ENCODE peak calls at places on chromosome 19, in five cellular contexts. O, M, D, B and V are unnamed samples.

GRCh38 chr19:45156751-45157150 is 4.0 kb downstream of the NKPD1 start:
- DNase-seq in O (no peak), D (no peak), B (no peak), M (no peak), V (no peak)

GRCh38 chr19:57068921-57069697 is 50.7 kb upstream of the USP29 start:
- DNase-seq in D (peak), B (peak), O (no peak), M (no peak), V (peak)

GRCh38 chr19:17292301-17293074 is 10.7 kb downstream of the ABHD8 start:
- DNase-seq in B (peak), M (peak), D (peak), O (peak), V (peak)

GRCh38 chr19:40091205-40092129 is 724 bp upstream of the ZNF780A start:
- DNase-seq in D (no peak), M (no peak), O (no peak), B (no peak), V (no peak)

GRCh38 chr19:1250374-1251232 is 2.2 kb downstream of the MIDN start:
- DNase-seq in D (no peak), M (no peak), O (peak), B (peak), V (peak)

GRCh38 chr19:52007436-52007804 is 591 bp downstream of the ZNF615 start:
- DNase-seq in B (no peak), O (peak), M (no peak), D (no peak), V (no peak)

GRCh38 chr19:48321622-48322591 is 3.4 kb upstream of the EMP3 start:
- DNase-seq in B (peak), D (peak), O (peak), M (peak), V (peak)

GRCh38 chr19:49786432-49786831 is 19.6 kb downstream of the AP2A1 start:
- DNase-seq in O (no peak), M (no peak), D (no peak), B (no peak), V (no peak)

GRCh38 chr19:2590630-2591399 is 111.7 kb downstream of the GNG7 start:
- DNase-seq in M (no peak), D (no peak), O (no peak), B (no peak), V (no peak)

GRCh38 chr19:7977021-7977722 is 28.3 kb downstream of the ELAVL1 start:
- DNase-seq in M (no peak), O (no peak), D (no peak), B (no peak), V (no peak)

GRCh38 chr19:18233224-18233825 is 7.1 kb upstream of the PDE4C start:
- DNase-seq in B (peak), D (peak), O (peak), M (no peak), V (peak)

GRCh38 chr19:21468791-21469190 is 36.6 kb upstream of the ZNF429 start:
- DNase-seq in O (no peak), M (no peak), D (no peak), B (no peak), V (no peak)

GRCh38 chr19:310141-310651 is 19.0 kb upstream of the PLPP2 start:
- DNase-seq in D (no peak), M (no peak), B (no peak), O (no peak), V (no peak)

GRCh38 chr19:47227347-47228167 is 3.4 kb downstream of the BBC3 start:
- DNase-seq in D (peak), M (peak), O (peak), B (peak), V (peak)

GRCh38 chr19:21691656-21692055 is 75.7 kb downstream of the ZNF100 start:
- DNase-seq in D (no peak), M (no peak), B (no peak), O (no peak), V (no peak)

GRCh38 chr19:48698046-48698445 is 2.3 kb downstream of the FUT2 start:
- DNase-seq in O (no peak), B (no peak), D (no peak), M (no peak), V (no peak)

GRCh38 chr19:3480383-3481091 is at the start of gene SMIM24:
- DNase-seq in O (no peak), B (no peak), M (no peak), D (peak), V (peak)

GRCh38 chr19:48325265-48325910 is at the start of gene EMP3:
- DNase-seq in M (peak), B (peak), D (peak), O (peak), V (no peak)

GRCh38 chr19:37079238-37079637 is 1.0 kb downstream of the ZNF420 start:
- DNase-seq in O (no peak), M (no peak), B (no peak), D (no peak), V (no peak)

GRCh38 chr19:18849838-18850400 is 18.2 kb downstream of the UPF1 start:
- DNase-seq in O (no peak), B (no peak), M (no peak), D (no peak), V (no peak)

GRCh38 chr19:7492142-7493055 is 3.6 kb upstream of the PEX11G start:
- DNase-seq in D (no peak), O (no peak), M (no peak), B (no peak), V (no peak)

GRCh38 chr19:3682741-3683404 is 17.4 kb downstream of the PIP5K1C start:
- DNase-seq in B (no peak), D (no peak), M (no peak), O (no peak), V (no peak)

GRCh38 chr19:2307518-2308012 is 389 bp downstream of the LINGO3 start:
- DNase-seq in O (no peak), B (no peak), M (no peak), D (peak), V (no peak)

GRCh38 chr19:15702590-15702930 is 25.3 kb upstream of the OR10H2 start:
- DNase-seq in D (no peak), O (peak), B (no peak), M (no peak), V (peak)

GRCh38 chr19:47465957-47466356 is 5.7 kb downstream of the SLC8A2 start:
- DNase-seq in M (no peak), D (no peak), B (no peak), O (no peak), V (no peak)

GRCh38 chr19:5547881-5548280 is 19.9 kb downstream of the TINCR start:
- DNase-seq in M (no peak), B (peak), O (peak), D (peak), V (peak)

DNA sequence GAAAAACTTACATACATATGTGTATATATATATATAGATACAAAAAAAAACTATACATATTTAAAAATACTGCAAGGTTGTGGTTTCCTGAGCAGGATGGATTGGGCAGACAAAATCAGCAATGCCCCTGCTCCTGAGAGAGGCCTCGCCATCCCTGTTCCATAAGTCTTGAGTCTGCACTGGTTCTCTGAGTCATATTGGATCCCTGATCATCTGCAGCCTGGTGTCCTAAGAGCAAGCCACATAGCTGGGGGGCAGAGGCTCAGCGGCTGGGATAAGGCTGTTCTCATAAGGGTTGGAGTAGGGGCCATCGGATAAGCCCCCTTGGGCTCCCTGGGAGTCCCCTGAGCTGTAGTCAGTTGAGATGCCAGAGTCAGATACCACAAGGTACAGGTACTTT is 3.3 kb downstream of the SWSAP1 start:
- DNase-seq in D (no peak), B (no peak), M (no peak), O (no peak), V (no peak)
- TF ChIP-seq SUZ12 in D (no peak), B (no peak), M (no peak), O (no peak), V (no peak)

DNA sequence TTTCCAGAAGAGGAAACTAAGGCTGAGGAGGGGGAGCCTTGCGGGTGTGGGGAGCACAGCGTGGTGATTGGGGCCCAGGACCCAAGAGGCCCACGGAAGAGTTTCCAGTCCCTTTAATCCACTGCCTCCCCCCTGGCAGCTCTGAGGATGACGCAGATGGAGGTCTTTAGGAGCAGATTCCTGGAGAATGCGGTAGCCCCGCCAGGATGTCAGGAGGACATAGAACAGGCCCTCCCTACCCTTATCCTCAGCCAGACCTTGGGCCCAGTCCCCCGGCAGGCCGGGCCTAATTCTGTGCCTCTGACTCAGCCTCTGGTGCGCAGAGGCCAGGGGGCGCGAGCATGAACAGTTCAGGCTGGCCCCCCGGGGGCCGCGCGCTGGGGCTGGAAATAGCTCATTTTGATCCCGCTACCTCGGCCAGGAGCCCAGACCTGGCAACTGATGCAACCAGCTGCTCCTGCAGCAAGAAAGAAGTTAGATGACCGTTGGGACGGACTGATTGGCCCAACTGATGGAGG is 461 bp upstream of the HSPB6 start:
- DNase-seq in D (no peak), B (no peak), O (peak), M (no peak), V (peak)
- TF ChIP-seq SUZ12 in D (no peak), B (no peak), O (no peak), M (no peak), V (no peak)

GRCh38 chr19:12723643-12724426 is at the start of gene TNPO2:
- DNase-seq in D (peak), M (peak), O (peak), B (peak), V (peak)
- TF ChIP-seq SUZ12 in D (no peak), M (no peak), O (no peak), B (no peak), V (peak)

GRCh38 chr19:31529121-31529520 is 179.9 kb upstream of the TSHZ3 start:
- DNase-seq in M (no peak), O (no peak), B (no peak), D (peak), V (no peak)
- TF ChIP-seq SUZ12 in M (no peak), O (no peak), B (no peak), D (no peak), V (no peak)

GRCh38 chr19:54696766-54697165 is 27.5 kb upstream of the KIR3DL3 start:
- DNase-seq in O (no peak), D (no peak), M (no peak), B (no peak), V (no peak)

GRCh38 chr19:54692294-54692615 is 29.5 kb downstream of the LILRB4 start:
- DNase-seq in B (no peak), O (no peak), M (no peak), D (no peak), V (no peak)

GRCh38 chr19:54694648-54695047 is 29.6 kb upstream of the KIR3DL3 start:
- DNase-seq in M (no peak), B (no peak), O (no peak), D (no peak), V (no peak)

GRCh38 chr19:54691582-54692293 is 29.0 kb downstream of the LILRB4 start:
- DNase-seq in D (no peak), M (no peak), B (no peak), O (no peak), V (no peak)

DNA sequence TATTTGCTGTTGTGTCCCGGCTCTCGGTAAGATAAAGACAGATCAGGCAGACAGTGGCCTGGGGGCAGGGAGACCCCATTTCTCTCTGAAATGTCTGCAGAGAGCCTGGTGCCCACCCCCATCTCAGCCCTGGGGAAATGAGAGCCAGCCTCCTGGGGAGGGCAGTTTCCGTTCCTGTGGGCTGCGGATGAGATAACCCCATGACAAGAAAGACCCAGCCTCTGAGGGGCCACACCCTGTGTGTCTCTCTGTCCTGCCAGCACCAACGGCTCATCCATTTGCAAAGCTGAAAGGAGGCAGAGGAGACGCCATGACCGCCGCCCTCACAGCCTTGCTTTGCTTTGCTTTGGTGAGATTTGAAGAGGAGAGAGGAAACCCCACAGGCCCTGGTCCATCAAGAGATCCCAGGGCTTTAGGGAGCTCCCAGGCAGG is 28.1 kb upstream of the KIR3DL3 start:
- DNase-seq in O (no peak), B (no peak), M (no peak), D (no peak), V (no peak)
- TF ChIP-seq SUZ12 in O (no peak), B (no peak), M (no peak), D (no peak), V (no peak)

GRCh38 chr19:33434090-33434885 is 60.8 kb downstream of the CEBPG start:
- DNase-seq in B (no peak), O (no peak), M (no peak), D (no peak), V (no peak)

GRCh38 chr19:33436360-33437345 is 63.1 kb downstream of the CEBPG start:
- DNase-seq in D (no peak), B (no peak), M (no peak), O (no peak), V (no peak)

GRCh38 chr19:33435706-33436359 is 62.3 kb downstream of the CEBPG start:
- DNase-seq in O (no peak), B (no peak), M (no peak), D (no peak), V (no peak)

GRCh38 chr19:33437351-33438015 is 64.0 kb downstream of the CEBPG start:
- DNase-seq in D (no peak), M (no peak), O (no peak), B (no peak), V (no peak)

DNA sequence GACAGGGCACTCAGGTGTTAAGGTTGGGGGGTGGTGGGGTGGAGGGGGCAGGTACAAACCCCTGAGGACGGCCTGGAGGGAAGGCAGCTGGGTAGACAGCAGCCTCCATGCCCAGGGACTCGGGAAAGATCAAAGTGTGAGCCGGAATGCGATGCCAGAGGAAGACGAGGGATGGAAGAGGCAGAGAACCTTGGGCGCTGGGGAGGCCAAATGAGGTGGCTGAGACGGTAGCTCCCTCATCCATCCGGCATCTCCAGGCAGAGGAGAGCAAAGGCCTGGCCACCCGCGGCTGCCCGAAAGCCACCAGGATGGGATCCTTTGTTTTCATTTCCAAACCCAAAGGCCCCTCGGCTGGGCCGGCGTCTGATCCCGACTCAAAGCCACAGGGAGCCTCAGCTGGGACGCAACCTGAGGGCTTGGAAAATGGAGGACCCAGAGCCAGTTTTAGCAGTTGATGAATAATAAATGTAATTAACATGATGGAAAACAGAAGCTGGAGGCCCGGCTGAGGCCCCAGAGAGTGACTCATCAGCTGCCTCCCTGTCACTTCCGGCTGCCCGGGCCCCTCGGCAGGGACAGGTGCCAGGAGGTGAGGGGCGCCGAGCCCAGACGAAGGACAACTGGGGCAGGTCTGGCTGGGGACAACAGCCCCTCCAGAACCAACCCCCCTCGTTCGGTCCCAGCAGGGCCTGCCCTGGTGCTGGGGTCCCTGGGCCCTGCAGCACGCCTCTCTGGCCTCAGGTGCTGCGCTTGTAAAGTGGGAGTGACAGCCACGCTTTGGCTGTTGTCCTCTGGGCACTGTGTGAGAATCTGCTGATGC is 61.6 kb downstream of the CEBPG start:
- DNase-seq in D (no peak), M (no peak), O (no peak), B (no peak), V (no peak)
- TF ChIP-seq SUZ12 in D (no peak), M (no peak), O (no peak), B (no peak), V (no peak)

GRCh38 chr19:33982706-33983105 is 186.0 kb downstream of the KCTD15 start:
- DNase-seq in M (no peak), O (no peak), B (no peak), D (no peak), V (no peak)

DNA sequence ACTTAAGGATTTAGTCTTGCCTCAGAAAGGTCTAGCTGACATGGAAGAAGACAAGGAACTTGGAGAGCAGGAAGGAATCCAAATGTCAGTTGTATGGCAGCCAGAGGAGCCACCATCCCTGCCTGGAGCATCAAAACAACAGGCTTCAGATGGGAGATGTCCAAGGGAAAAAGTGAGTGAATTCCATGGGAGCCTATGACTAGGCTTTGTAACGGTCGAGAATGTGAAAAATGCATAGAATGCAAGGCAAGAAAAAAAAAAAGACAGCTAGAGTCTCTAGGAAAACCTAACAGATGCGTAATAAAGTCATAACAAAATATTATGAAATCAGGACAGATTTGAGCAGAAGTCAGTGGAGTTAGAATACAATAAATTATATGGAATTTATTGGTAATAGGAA is 183.7 kb upstream of the LSM14A start:
- DNase-seq in B (no peak), M (no peak), D (no peak), O (no peak), V (no peak)
- TF ChIP-seq SUZ12 in B (no peak), M (no peak), D (no peak), O (no peak), V (no peak)

GRCh38 chr19:13013649-13014048 is 18.4 kb downstream of the NFIX start:
- DNase-seq in B (no peak), D (no peak), O (no peak), M (no peak), V (no peak)

GRCh38 chr19:13015361-13016231 is 20.3 kb downstream of the NFIX start:
- DNase-seq in M (no peak), B (no peak), D (peak), O (no peak), V (no peak)

GRCh38 chr19:13014921-13015280 is 19.6 kb downstream of the NFIX start:
- DNase-seq in D (no peak), M (no peak), O (no peak), B (no peak), V (no peak)

GRCh38 chr19:13012690-13013608 is 17.7 kb downstream of the NFIX start:
- DNase-seq in M (no peak), D (no peak), B (no peak), O (no peak), V (peak)

GRCh38 chr19:13014101-13014920 is 19.0 kb downstream of the NFIX start:
- DNase-seq in B (no peak), M (no peak), D (peak), O (no peak), V (no peak)
- TF ChIP-seq SUZ12 in B (peak), M (peak), D (peak), O (no peak), V (no peak)

DNA sequence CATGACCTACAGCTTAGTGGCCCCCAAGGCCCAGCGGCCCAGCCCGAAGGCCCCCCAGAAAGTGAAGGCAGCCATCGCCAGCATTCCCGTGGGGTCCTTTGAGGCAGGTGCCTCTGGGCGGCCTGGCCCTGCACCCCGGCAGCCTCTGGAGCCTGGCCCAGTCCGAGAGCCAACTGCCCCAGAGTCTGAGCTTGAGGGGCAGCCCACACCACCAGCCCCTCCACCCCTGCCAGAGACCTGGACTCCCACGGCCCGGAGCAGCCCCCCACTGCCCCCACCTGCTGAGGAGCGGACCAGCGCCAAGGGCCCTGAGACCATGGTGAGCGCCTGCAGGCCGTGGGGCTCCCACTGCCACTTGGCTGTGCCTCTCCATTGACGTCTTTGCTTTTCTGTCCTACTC is 9.0 kb upstream of the PRR19 start:
- DNase-seq in B (no peak), M (no peak), D (no peak), O (no peak), V (no peak)
- TF ChIP-seq SUZ12 in B (no peak), M (no peak), D (no peak), O (no peak), V (no peak)